ENCODE peak calls at places on chromosomes 11 and 22, in seven cellular contexts. One of them, this sample, is unnamed. For H3K4me1, the result is how much of the 10 kb centered on the place peaks cover.

GRCh38 chr11:429931-430456 is 11.8 kb downstream of the ANO9 start:
- DNase-seq in CD4-positive, alpha-beta memory T cell: no peak
- DNase-seq in PC-3: no peak
- DNase-seq in astrocyte: no peak
- DNase-seq in tibial artery: no peak
- DNase-seq in tibial nerve: no peak
- DNase-seq in gastrocnemius medialis: no peak
- DNase-seq in this sample: peak

GRCh38 chr11:6604081-6604626 is 580 bp downstream of the ILK start:
- DNase-seq in astrocyte: peak
- DNase-seq in PC-3: peak
- DNase-seq in CD4-positive, alpha-beta memory T cell: peak
- DNase-seq in tibial artery: peak
- DNase-seq in tibial nerve: peak
- DNase-seq in gastrocnemius medialis: no peak
- DNase-seq in this sample: peak

GRCh38 chr11:125923012-125923579 is 18.8 kb downstream of the DDX25 start:
- DNase-seq in CD4-positive, alpha-beta memory T cell: peak
- DNase-seq in gastrocnemius medialis: no peak
- DNase-seq in tibial artery: no peak
- DNase-seq in tibial nerve: peak
- DNase-seq in astrocyte: peak
- DNase-seq in PC-3: peak
- DNase-seq in this sample: peak

GRCh38 chr22:36419177-36419911 is 31.6 kb upstream of the MYH9 start:
- DNase-seq in astrocyte: no peak
- DNase-seq in tibial artery: no peak
- DNase-seq in CD4-positive, alpha-beta memory T cell: no peak
- DNase-seq in gastrocnemius medialis: no peak
- DNase-seq in tibial nerve: peak
- DNase-seq in PC-3: no peak
- DNase-seq in this sample: no peak

GRCh38 chr11:74371269-74372039 is 26.8 kb downstream of the PGM2L1 start:
- DNase-seq in CD4-positive, alpha-beta memory T cell: no peak
- DNase-seq in tibial nerve: no peak
- DNase-seq in gastrocnemius medialis: no peak
- DNase-seq in PC-3: peak
- DNase-seq in tibial artery: no peak
- DNase-seq in astrocyte: peak
- DNase-seq in this sample: no peak

GRCh38 chr11:17513853-17514252 is 30.4 kb downstream of the USH1C start:
- DNase-seq in tibial artery: no peak
- DNase-seq in CD4-positive, alpha-beta memory T cell: no peak
- DNase-seq in PC-3: no peak
- DNase-seq in gastrocnemius medialis: no peak
- DNase-seq in astrocyte: no peak
- DNase-seq in tibial nerve: no peak
- DNase-seq in this sample: no peak

GRCh38 chr22:43474161-43475101 is 62.6 kb downstream of the MPPED1 start:
- DNase-seq in PC-3: no peak
- DNase-seq in CD4-positive, alpha-beta memory T cell: no peak
- DNase-seq in tibial nerve: no peak
- DNase-seq in astrocyte: no peak
- DNase-seq in tibial artery: no peak
- DNase-seq in gastrocnemius medialis: no peak
- DNase-seq in this sample: no peak

GRCh38 chr22:31637938-31638618 is 23.9 kb downstream of the PISD start:
- DNase-seq in PC-3: no peak
- DNase-seq in CD4-positive, alpha-beta memory T cell: no peak
- DNase-seq in tibial artery: no peak
- DNase-seq in astrocyte: no peak
- DNase-seq in gastrocnemius medialis: no peak
- DNase-seq in tibial nerve: no peak
- DNase-seq in this sample: no peak

GRCh38 chr11:26905368-26905767 is 88.5 kb upstream of the FIBIN start:
- DNase-seq in tibial nerve: no peak
- DNase-seq in astrocyte: peak
- DNase-seq in tibial artery: no peak
- DNase-seq in CD4-positive, alpha-beta memory T cell: no peak
- DNase-seq in gastrocnemius medialis: no peak
- DNase-seq in PC-3: no peak
- DNase-seq in this sample: no peak

GRCh38 chr11:83773950-83774880 is 488.0 kb upstream of the CCDC90B start:
- DNase-seq in astrocyte: peak
- DNase-seq in gastrocnemius medialis: no peak
- DNase-seq in tibial artery: no peak
- DNase-seq in tibial nerve: no peak
- DNase-seq in PC-3: peak
- DNase-seq in CD4-positive, alpha-beta memory T cell: no peak
- DNase-seq in this sample: peak

GRCh38 chr22:50626314-50626855 is 1.6 kb downstream of the ARSA start:
- DNase-seq in PC-3: no peak
- DNase-seq in gastrocnemius medialis: no peak
- DNase-seq in CD4-positive, alpha-beta memory T cell: no peak
- DNase-seq in astrocyte: no peak
- DNase-seq in tibial artery: no peak
- DNase-seq in tibial nerve: no peak
- DNase-seq in this sample: no peak

GRCh38 chr22:37824674-37825641 is 1.8 kb downstream of the GALR3 start:
- DNase-seq in tibial nerve: no peak
- DNase-seq in CD4-positive, alpha-beta memory T cell: no peak
- DNase-seq in gastrocnemius medialis: no peak
- DNase-seq in tibial artery: no peak
- DNase-seq in PC-3: no peak
- DNase-seq in astrocyte: peak
- DNase-seq in this sample: no peak

GRCh38 chr22:32037236-32037635 is 5.8 kb upstream of the SLC5A1 start:
- DNase-seq in tibial artery: no peak
- DNase-seq in gastrocnemius medialis: no peak
- DNase-seq in PC-3: no peak
- DNase-seq in tibial nerve: no peak
- DNase-seq in astrocyte: no peak
- DNase-seq in CD4-positive, alpha-beta memory T cell: no peak
- DNase-seq in this sample: no peak

GRCh38 chr11:35593143-35593542 is 25.1 kb upstream of the FJX1 start:
- DNase-seq in PC-3: peak
- DNase-seq in tibial nerve: no peak
- DNase-seq in tibial artery: no peak
- DNase-seq in CD4-positive, alpha-beta memory T cell: no peak
- DNase-seq in astrocyte: peak
- DNase-seq in gastrocnemius medialis: no peak
- DNase-seq in this sample: no peak

GRCh38 chr22:17864398-17865182 is 90.3 kb upstream of the BID start:
- DNase-seq in PC-3: no peak
- DNase-seq in astrocyte: no peak
- DNase-seq in CD4-positive, alpha-beta memory T cell: no peak
- DNase-seq in gastrocnemius medialis: no peak
- DNase-seq in tibial nerve: no peak
- DNase-seq in tibial artery: no peak
- DNase-seq in this sample: no peak

GRCh38 chr22:45722006-45722405 is 50.4 kb downstream of the ATXN10 start:
- DNase-seq in tibial artery: no peak
- DNase-seq in CD4-positive, alpha-beta memory T cell: no peak
- DNase-seq in astrocyte: no peak
- DNase-seq in PC-3: no peak
- DNase-seq in tibial nerve: no peak
- DNase-seq in gastrocnemius medialis: no peak
- DNase-seq in this sample: no peak

GRCh38 chr22:38413085-38414008 is 41.7 kb downstream of the KCNJ4 start:
- DNase-seq in PC-3: no peak
- DNase-seq in tibial nerve: no peak
- DNase-seq in astrocyte: no peak
- DNase-seq in tibial artery: peak
- DNase-seq in CD4-positive, alpha-beta memory T cell: no peak
- DNase-seq in gastrocnemius medialis: no peak
- DNase-seq in this sample: no peak

GRCh38 chr11:77879218-77879617 is 58.3 kb downstream of the AAMDC start:
- DNase-seq in astrocyte: no peak
- DNase-seq in tibial artery: no peak
- DNase-seq in tibial nerve: peak
- DNase-seq in PC-3: no peak
- DNase-seq in CD4-positive, alpha-beta memory T cell: no peak
- DNase-seq in gastrocnemius medialis: peak
- DNase-seq in this sample: peak

GRCh38 chr11:83285131-83285770 is 916 bp downstream of the CCDC90B start:
- DNase-seq in tibial artery: no peak
- DNase-seq in CD4-positive, alpha-beta memory T cell: no peak
- DNase-seq in PC-3: no peak
- DNase-seq in tibial nerve: no peak
- DNase-seq in astrocyte: peak
- DNase-seq in gastrocnemius medialis: no peak
- DNase-seq in this sample: no peak

GRCh38 chr22:35645646-35646045 is 2.6 kb upstream of the APOL6 start:
- DNase-seq in tibial artery: no peak
- DNase-seq in astrocyte: no peak
- DNase-seq in PC-3: no peak
- DNase-seq in gastrocnemius medialis: no peak
- DNase-seq in tibial nerve: no peak
- DNase-seq in CD4-positive, alpha-beta memory T cell: no peak
- DNase-seq in this sample: no peak

DNA sequence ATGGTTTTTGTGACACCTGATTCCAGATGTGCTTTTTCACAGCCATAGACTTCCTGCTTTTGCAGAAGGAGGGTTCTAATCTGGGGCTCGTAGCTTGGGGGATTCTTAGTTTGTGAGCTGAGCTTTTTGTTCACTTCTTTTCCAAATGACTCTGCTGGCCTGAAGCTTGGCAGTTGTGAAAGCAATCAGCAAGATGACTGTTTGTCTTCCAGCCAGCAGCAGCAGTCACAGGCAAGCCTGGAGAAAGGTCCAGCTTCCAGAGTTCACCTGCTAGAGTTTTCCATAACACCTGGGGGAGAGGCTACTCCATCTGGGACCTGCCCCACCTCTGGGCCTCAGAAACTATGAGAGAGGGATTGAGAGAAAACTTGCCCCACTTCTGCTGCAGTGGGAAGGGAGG is 4.1 kb downstream of the MARK2 start:
- DNase-seq in CD4-positive, alpha-beta memory T cell: no peak
- DNase-seq in tibial artery: no peak
- DNase-seq in gastrocnemius medialis: no peak
- DNase-seq in astrocyte: no peak
- DNase-seq in PC-3: no peak
- DNase-seq in tibial nerve: no peak
- DNase-seq in this sample: no peak
- H3K4me1 ChIP-seq in CD4-positive, alpha-beta memory T cell: half or more
- H3K4me1 ChIP-seq in tibial artery: under half
- H3K4me1 ChIP-seq in gastrocnemius medialis: under half
- H3K4me1 ChIP-seq in astrocyte: under half
- H3K4me1 ChIP-seq in PC-3: half or more
- H3K4me1 ChIP-seq in tibial nerve: under half
- H3K4me1 ChIP-seq in this sample: under half

DNA sequence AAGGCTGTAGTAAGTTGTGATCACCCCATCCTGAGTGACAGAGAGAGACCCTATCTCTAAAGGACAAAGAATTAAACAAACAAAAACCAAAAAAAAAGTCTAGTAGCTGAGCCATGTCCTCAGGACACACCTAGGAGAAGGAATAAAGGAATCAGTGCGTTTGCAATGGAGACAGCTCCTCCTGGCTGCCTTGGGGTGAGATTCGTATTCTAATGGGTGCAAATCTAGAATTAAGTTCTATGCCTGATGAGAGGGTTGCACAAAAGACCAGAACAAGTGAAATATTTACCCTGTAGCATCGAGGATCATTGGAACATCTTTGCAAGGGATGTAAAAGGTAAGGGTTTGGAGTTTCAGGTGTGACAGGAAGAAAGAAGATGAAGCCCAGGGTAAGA is 70.3 kb upstream of the BMAL1 start:
- DNase-seq in gastrocnemius medialis: no peak
- DNase-seq in astrocyte: no peak
- DNase-seq in tibial nerve: no peak
- DNase-seq in CD4-positive, alpha-beta memory T cell: no peak
- DNase-seq in PC-3: no peak
- DNase-seq in tibial artery: no peak
- DNase-seq in this sample: no peak
- H3K4me3 ChIP-seq in gastrocnemius medialis: no peak
- H3K4me3 ChIP-seq in astrocyte: no peak
- H3K4me3 ChIP-seq in tibial nerve: peak
- H3K4me3 ChIP-seq in CD4-positive, alpha-beta memory T cell: peak
- H3K4me3 ChIP-seq in PC-3: no peak
- H3K4me3 ChIP-seq in tibial artery: no peak
- H3K4me3 ChIP-seq in this sample: no peak

DNA sequence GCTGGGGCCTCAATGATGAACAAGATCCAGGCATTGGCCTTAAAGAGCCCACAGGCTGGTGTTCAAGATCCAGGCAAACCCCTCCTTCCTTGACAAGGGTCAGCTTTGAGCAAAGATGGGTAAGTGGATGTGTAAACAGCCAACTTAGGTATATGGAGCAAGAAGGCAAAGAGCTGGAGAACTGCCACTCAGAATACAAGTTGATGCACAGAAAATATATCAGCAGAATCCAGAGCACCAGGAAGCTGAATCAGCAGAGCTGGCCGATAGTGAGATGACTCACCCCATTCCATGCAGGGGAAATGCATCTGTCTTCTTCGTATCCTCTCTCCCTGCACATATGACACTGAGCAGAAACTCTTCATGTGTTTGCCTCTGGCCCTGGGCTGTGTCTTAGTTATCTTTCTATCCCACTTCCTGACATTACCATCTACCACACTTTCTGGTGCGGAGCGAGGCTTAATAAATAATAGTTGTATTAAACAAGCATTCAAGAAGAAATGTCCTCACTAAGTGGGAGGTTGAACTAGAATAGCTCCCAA is 57.8 kb downstream of the ENDOD1 start:
- DNase-seq in gastrocnemius medialis: no peak
- DNase-seq in astrocyte: peak
- DNase-seq in PC-3: peak
- DNase-seq in tibial artery: no peak
- DNase-seq in CD4-positive, alpha-beta memory T cell: no peak
- DNase-seq in tibial nerve: no peak
- DNase-seq in this sample: peak
- H3K4me1 ChIP-seq in gastrocnemius medialis: under half
- H3K4me1 ChIP-seq in astrocyte: under half
- H3K4me1 ChIP-seq in PC-3: under half
- H3K4me1 ChIP-seq in tibial artery: under half
- H3K4me1 ChIP-seq in CD4-positive, alpha-beta memory T cell: under half
- H3K4me1 ChIP-seq in tibial nerve: under half
- H3K4me1 ChIP-seq in this sample: under half

DNA sequence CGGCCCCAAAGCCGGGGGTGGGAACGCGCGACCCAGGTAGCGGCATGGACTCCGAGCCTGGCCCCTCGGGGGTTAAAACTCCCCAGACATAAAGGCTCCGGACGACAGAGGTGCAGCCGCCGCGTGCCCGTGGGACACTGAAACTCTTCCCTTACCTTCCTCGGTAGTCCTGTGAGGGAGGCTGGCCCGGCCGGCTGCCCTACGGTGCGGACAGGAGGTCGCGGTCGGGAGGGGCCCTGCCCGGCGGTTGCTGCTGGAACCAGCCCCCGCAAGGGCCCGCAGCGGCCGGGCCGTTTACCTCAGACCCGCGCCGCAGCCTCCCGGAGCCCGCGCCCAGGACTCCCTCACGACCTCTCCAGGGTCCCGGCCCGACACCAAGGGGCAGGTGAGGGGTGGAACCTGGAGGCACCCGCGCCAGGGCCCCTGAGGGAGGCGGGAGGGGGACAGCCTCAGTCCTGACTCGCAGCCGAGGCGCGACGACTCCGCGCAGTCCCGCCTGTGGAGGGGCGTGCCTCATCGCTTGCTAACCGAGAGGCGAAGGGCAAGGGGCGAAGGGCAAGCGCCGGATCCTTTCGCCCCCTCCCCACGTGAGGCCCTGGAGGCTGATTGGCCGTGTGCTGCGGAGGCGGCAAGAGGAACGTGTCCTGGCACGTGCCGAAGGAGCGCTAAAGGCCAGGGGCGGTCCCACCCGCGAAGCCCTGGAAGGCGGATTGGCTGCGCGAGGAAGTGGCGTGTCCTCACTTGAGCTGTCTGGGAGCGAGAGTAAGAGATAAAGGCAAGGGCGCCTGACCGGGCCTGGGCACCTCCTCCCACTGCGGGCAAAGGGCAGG is at the start of gene UPB1:
- DNase-seq in astrocyte: no peak
- DNase-seq in tibial artery: no peak
- DNase-seq in gastrocnemius medialis: no peak
- DNase-seq in PC-3: no peak
- DNase-seq in CD4-positive, alpha-beta memory T cell: no peak
- DNase-seq in tibial nerve: no peak
- DNase-seq in this sample: no peak
- H3K4me3 ChIP-seq in astrocyte: peak
- H3K4me3 ChIP-seq in tibial artery: peak
- H3K4me3 ChIP-seq in gastrocnemius medialis: peak
- H3K4me3 ChIP-seq in PC-3: no peak
- H3K4me3 ChIP-seq in CD4-positive, alpha-beta memory T cell: no peak
- H3K4me3 ChIP-seq in tibial nerve: peak
- H3K4me3 ChIP-seq in this sample: no peak